ENCODE peak calls at places on chromosomes 13 and 19, in ten cellular contexts. H is tibial nerve, M is heart left ventricle, B is body of pancreas, W is esophagus squamous epithelium, E is transverse colon, P is IMR-90, S is stomach, K is adrenal gland, G is right lobe of liver. A is an unnamed sample.

GRCh38 chr19:46951236-46951986 is 68.2 kb upstream of the NPAS1 start:
- DNase-seq in H (no peak), M (no peak), B (no peak), W (no peak), E (peak; percentile 88), P (peak; percentile 45), S (no peak), K (no peak), G (peak; percentile 63), A (no peak)

GRCh38 chr19:49331616-49332055 is 3.6 kb upstream of the CD37 start:
- DNase-seq in H (no peak), M (peak; percentile 21), B (peak; percentile 29), W (no peak), E (no peak), P (peak; percentile 57), S (peak; percentile 34), K (peak; percentile 63), G (peak; percentile 84), A (peak; percentile 73)

GRCh38 chr13:19117913-19118739 is 63.5 kb downstream of the TUBA3C start:
- DNase-seq in H (no peak), M (no peak), B (no peak), W (no peak), E (no peak), P (no peak), S (no peak), K (no peak), G (no peak), A (peak; percentile 52)

GRCh38 chr13:26423634-26424033 is 133.8 kb upstream of the WASF3 start:
- DNase-seq in H (no peak), M (peak; percentile 34), B (peak; percentile 19), W (no peak), E (peak; percentile 26), P (peak; percentile 51), S (no peak), K (no peak), G (no peak), A (no peak)

GRCh38 chr13:44816701-44817684 is 172.3 kb downstream of the NUFIP1 start:
- DNase-seq in H (no peak), M (no peak), B (no peak), W (no peak), E (no peak), P (peak; percentile 49), S (no peak), K (no peak), G (no peak), A (no peak)

GRCh38 chr19:42573642-42574041 is 21.1 kb downstream of the CEACAM8 start:
- DNase-seq in H (no peak), M (no peak), B (no peak), W (no peak), E (no peak), P (no peak), S (no peak), K (no peak), G (no peak), A (no peak)

GRCh38 chr13:110330491-110331001 is 23.5 kb downstream of the COL4A2 start:
- DNase-seq in H (no peak), M (no peak), B (no peak), W (no peak), E (no peak), P (peak; percentile 83), S (no peak), K (peak; percentile 46), G (no peak), A (no peak)

GRCh38 chr13:114111577-114111976 is 20.8 kb downstream of the RASA3 start:
- DNase-seq in H (no peak), M (no peak), B (no peak), W (no peak), E (peak; percentile 8), P (peak; percentile 97), S (no peak), K (peak; percentile 35), G (peak; percentile 19), A (peak; percentile 15)

GRCh38 chr13:104114111-104114510 is 1047.9 kb upstream of the SLC10A2 start:
- DNase-seq in H (no peak), M (no peak), B (no peak), W (no peak), E (no peak), P (peak; percentile 13), S (no peak), K (no peak), G (no peak), A (no peak)

GRCh38 chr19:18921593-18921992 is 2.1 kb downstream of the DDX49 start:
- DNase-seq in H (no peak), M (no peak), B (no peak), W (no peak), E (no peak), P (no peak), S (no peak), K (no peak), G (no peak), A (no peak)

GRCh38 chr19:18919895-18920204 is 335 bp downstream of the DDX49 start:
- DNase-seq in H (no peak), M (no peak), B (no peak), W (no peak), E (no peak), P (no peak), S (no peak), K (no peak), G (no peak), A (no peak)

GRCh38 chr19:18920400-18920799 is 885 bp downstream of the DDX49 start:
- DNase-seq in H (no peak), M (no peak), B (no peak), W (no peak), E (no peak), P (no peak), S (no peak), K (no peak), G (no peak), A (no peak)

GRCh38 chr19:18922228-18922985 is 2.9 kb downstream of the DDX49 start:
- DNase-seq in H (no peak), M (no peak), B (no peak), W (no peak), E (no peak), P (no peak), S (no peak), K (no peak), G (no peak), A (no peak)

DNA sequence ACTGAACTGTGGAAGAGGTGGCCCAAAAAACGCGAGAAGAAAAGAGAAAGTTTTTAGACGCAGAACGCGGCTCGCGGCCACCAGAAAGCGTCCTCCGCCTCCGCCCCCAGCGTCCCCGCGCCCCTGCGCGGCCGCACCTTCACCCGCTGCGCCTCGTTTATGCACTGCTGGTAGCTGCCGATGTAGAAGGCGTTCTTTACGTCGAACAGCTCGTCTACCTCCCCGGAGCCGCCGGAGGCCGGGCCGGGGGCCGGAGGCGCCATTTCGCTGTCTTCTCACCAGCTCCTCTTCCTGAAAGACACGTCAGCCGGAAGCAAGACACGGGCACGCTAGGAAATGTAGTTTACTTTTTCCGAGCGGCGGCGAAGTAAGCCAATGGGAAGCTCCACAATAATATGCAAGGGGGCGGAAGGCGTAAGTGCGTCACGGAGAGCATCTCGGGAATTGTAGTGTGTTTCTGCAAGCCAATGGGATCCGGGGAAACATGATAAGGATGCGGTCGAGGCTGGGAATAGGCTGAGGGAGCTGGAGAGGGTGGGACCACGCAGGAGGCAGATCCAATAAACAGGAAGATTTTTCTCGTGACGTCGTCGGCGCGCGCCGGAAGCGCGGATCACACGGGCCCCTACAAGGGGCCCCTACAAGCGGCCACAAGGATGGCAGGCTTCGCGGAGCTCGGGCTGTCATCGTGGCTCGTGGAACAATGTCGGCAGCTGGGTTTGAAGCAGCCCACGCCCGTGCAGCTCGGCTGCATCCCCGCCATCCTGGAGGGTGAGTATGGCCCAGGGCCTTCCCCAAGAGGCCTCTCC is at the start of the genes COPE and DDX49:
- DNase-seq in H (peak; percentile 99), M (peak; percentile 98), B (peak; percentile 97), W (peak; percentile 99), E (peak; percentile 97), P (peak; percentile 100), S (peak; percentile 97), K (peak; percentile 100), G (peak; percentile 98), A (peak; percentile 98)
- TF ChIP-seq POLR2A in H (peak; percentile 77), M (peak; percentile 80), B (peak; percentile 94), W (peak; percentile 86), E (peak; percentile 96), P (peak; percentile 96), S (no peak), K (peak; percentile 96), G (peak; percentile 84), A (peak; percentile 92)

GRCh38 chr19:53957448-53958167 is 5.1 kb upstream of the CACNG8 start:
- DNase-seq in H (no peak), M (no peak), B (no peak), W (no peak), E (no peak), P (no peak), S (no peak), K (no peak), G (no peak), A (no peak)
- H3K36me3 ChIP-seq in H (no peaks in the 10 kb centered on the region), M (no peaks in the 10 kb centered on the region), B (no peaks in the 10 kb centered on the region), W (no peaks in the 10 kb centered on the region), E (no peaks in the 10 kb centered on the region), P (no peaks in the 10 kb centered on the region), S (no peaks in the 10 kb centered on the region), K (no peaks in the 10 kb centered on the region), G (no peaks in the 10 kb centered on the region), A (no peaks in the 10 kb centered on the region)

DNA sequence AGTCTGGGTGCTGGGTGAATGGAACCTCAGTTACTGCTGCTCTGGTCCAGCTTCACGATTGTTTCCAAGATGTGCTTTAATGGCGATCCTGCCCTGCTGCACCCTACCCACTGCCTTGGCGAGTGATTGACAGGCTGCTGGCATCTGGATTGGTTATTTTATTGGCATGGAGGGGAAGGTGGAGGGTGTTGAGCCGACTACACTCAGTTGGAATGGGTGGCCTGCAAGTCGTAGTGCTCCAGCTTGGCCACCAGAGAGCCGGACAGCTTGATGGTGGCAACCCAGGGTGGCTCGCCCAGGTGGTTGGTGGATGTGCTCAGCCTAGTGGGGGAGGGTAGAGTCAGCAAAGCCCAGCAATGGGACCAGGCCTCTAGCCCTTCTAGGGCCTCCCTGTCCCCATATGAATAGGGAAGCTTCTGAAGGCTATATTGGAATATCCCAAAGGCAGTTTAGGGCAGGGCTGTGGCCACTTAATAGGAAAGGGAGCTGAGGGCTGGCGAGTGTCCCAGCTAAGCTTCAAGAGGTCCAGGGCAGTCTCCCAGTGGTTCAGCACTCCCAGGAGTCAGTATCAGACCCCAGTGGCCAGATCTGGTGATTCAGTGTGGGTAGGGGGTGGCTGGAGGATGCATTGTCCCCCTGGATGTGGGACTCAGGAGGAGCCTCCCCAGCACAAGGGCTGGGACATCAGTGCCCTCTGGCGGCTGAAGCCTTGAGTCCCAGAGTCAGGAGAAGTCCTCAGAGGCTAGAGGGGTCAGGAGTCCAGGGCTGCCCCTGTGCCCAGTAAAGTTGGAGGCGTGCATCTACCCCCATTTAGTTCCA is 3.4 kb downstream of the GGN start:
- DNase-seq in H (no peak), M (no peak), B (no peak), W (no peak), E (no peak), P (no peak), S (no peak), K (no peak), G (no peak), A (no peak)
- TF ChIP-seq POLR2A in H (no peak), M (no peak), B (no peak), W (no peak), E (no peak), P (no peak), S (no peak), K (no peak), G (no peak), A (no peak)

DNA sequence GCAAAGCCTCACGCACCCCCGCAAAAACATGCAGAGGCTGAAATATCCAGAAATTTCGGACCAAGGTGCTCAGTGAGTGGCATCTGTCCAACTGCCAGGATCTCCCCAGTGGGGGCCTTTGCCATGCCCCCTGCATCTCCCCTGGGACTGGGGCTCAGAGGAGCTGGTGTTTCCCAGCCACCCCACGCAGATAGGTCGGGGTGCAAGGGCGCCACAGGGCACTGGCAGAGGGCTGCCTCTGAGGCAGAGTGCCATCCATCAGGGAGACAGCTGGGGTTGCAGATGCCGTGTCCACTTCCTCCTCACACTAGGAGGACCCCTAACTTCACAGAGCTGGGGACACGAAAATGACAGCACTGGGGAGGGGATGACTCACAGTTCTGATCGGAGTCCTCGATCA is 26.3 kb downstream of the IZUMO4 start:
- DNase-seq in H (no peak), M (no peak), B (no peak), W (no peak), E (no peak), P (no peak), S (no peak), K (no peak), G (no peak), A (no peak)
- H3K36me3 ChIP-seq in H (peaks cover 100% of the 10 kb centered on the region), M (peaks cover 94% of the 10 kb centered on the region), B (peaks cover 10% of the 10 kb centered on the region), W (peaks cover 59% of the 10 kb centered on the region), E (no peaks in the 10 kb centered on the region), P (peaks cover 78% of the 10 kb centered on the region), S (peaks cover 100% of the 10 kb centered on the region), K (peaks cover 98% of the 10 kb centered on the region), G (peaks cover 20% of the 10 kb centered on the region), A (peaks cover 100% of the 10 kb centered on the region)